ENCODE peak calls at places on chromosomes 4 and X, in six cellular contexts. One of them, this sample, is unnamed.

GRCh38 chr4:25131396-25131795 is 28.9 kb downstream of the SEPSECS start:
- DNase-seq in stimulated activated CD8-positive, alpha-beta memory T cell treated with anti-CD3 and anti-CD28 coated beads, Interleukin-4, amount 100 ng/mL, for 48 hours: no peak
- DNase-seq in NCI-H1092 treated with DMSO at 0.1 percent for 48 hours: no peak
- DNase-seq in substantia nigra: no peak
- DNase-seq in right cardiac atrium: no peak
- DNase-seq in astrocyte: no peak
- DNase-seq in this sample: no peak

GRCh38 chrX:150879855-150880807 is 18.3 kb downstream of the CD99L2 start:
- DNase-seq in stimulated activated CD8-positive, alpha-beta memory T cell treated with anti-CD3 and anti-CD28 coated beads, Interleukin-4, amount 100 ng/mL, for 48 hours: no peak
- DNase-seq in NCI-H1092 treated with DMSO at 0.1 percent for 48 hours: no peak
- DNase-seq in substantia nigra: no peak
- DNase-seq in right cardiac atrium: no peak
- DNase-seq in astrocyte: no peak
- DNase-seq in this sample: no peak

GRCh38 chr4:137819964-137820383 is 287.7 kb upstream of the PCDH18 start:
- DNase-seq in stimulated activated CD8-positive, alpha-beta memory T cell treated with anti-CD3 and anti-CD28 coated beads, Interleukin-4, amount 100 ng/mL, for 48 hours: no peak
- DNase-seq in NCI-H1092 treated with DMSO at 0.1 percent for 48 hours: peak
- DNase-seq in substantia nigra: no peak
- DNase-seq in right cardiac atrium: no peak
- DNase-seq in astrocyte: peak
- DNase-seq in this sample: peak

GRCh38 chr4:84477738-84478137 is 21.4 kb downstream of the NKX6-1 start:
- DNase-seq in stimulated activated CD8-positive, alpha-beta memory T cell treated with anti-CD3 and anti-CD28 coated beads, Interleukin-4, amount 100 ng/mL, for 48 hours: no peak
- DNase-seq in NCI-H1092 treated with DMSO at 0.1 percent for 48 hours: no peak
- DNase-seq in substantia nigra: no peak
- DNase-seq in right cardiac atrium: no peak
- DNase-seq in astrocyte: no peak
- DNase-seq in this sample: no peak

GRCh38 chrX:44071070-44071645 is 98.0 kb upstream of the NDP start:
- DNase-seq in stimulated activated CD8-positive, alpha-beta memory T cell treated with anti-CD3 and anti-CD28 coated beads, Interleukin-4, amount 100 ng/mL, for 48 hours: no peak
- DNase-seq in NCI-H1092 treated with DMSO at 0.1 percent for 48 hours: no peak
- DNase-seq in substantia nigra: no peak
- DNase-seq in right cardiac atrium: no peak
- DNase-seq in astrocyte: no peak
- DNase-seq in this sample: peak

GRCh38 chrX:3820170-3820569 is 106.7 kb upstream of the PRKX start:
- DNase-seq in stimulated activated CD8-positive, alpha-beta memory T cell treated with anti-CD3 and anti-CD28 coated beads, Interleukin-4, amount 100 ng/mL, for 48 hours: no peak
- DNase-seq in NCI-H1092 treated with DMSO at 0.1 percent for 48 hours: no peak
- DNase-seq in substantia nigra: no peak
- DNase-seq in right cardiac atrium: no peak
- DNase-seq in astrocyte: peak
- DNase-seq in this sample: no peak

GRCh38 chrX:14010566-14010965 is 19.1 kb downstream of the GEMIN8 start:
- DNase-seq in stimulated activated CD8-positive, alpha-beta memory T cell treated with anti-CD3 and anti-CD28 coated beads, Interleukin-4, amount 100 ng/mL, for 48 hours: no peak
- DNase-seq in NCI-H1092 treated with DMSO at 0.1 percent for 48 hours: no peak
- DNase-seq in substantia nigra: no peak
- DNase-seq in right cardiac atrium: no peak
- DNase-seq in astrocyte: no peak
- DNase-seq in this sample: no peak

GRCh38 chr4:37476691-37477090 is 209.5 kb downstream of the RELL1 start:
- DNase-seq in stimulated activated CD8-positive, alpha-beta memory T cell treated with anti-CD3 and anti-CD28 coated beads, Interleukin-4, amount 100 ng/mL, for 48 hours: no peak
- DNase-seq in NCI-H1092 treated with DMSO at 0.1 percent for 48 hours: no peak
- DNase-seq in substantia nigra: no peak
- DNase-seq in right cardiac atrium: no peak
- DNase-seq in astrocyte: no peak
- DNase-seq in this sample: no peak

GRCh38 chr4:129804458-129804981 is 708.6 kb downstream of the C4orf33 start:
- DNase-seq in stimulated activated CD8-positive, alpha-beta memory T cell treated with anti-CD3 and anti-CD28 coated beads, Interleukin-4, amount 100 ng/mL, for 48 hours: no peak
- DNase-seq in NCI-H1092 treated with DMSO at 0.1 percent for 48 hours: no peak
- DNase-seq in substantia nigra: no peak
- DNase-seq in right cardiac atrium: no peak
- DNase-seq in astrocyte: no peak
- DNase-seq in this sample: no peak

GRCh38 chrX:20951016-20951795 is 423.0 kb upstream of the CNKSR2 start:
- DNase-seq in stimulated activated CD8-positive, alpha-beta memory T cell treated with anti-CD3 and anti-CD28 coated beads, Interleukin-4, amount 100 ng/mL, for 48 hours: no peak
- DNase-seq in NCI-H1092 treated with DMSO at 0.1 percent for 48 hours: no peak
- DNase-seq in substantia nigra: no peak
- DNase-seq in right cardiac atrium: no peak
- DNase-seq in astrocyte: no peak
- DNase-seq in this sample: peak

This sample was measured in NCI-H446 treated with DMSO at 0.1 percent for 48 hours.